ENCODE peak calls at places on chromosomes 7 and 10, in eight cellular contexts. W is psoas muscle; E is pancreas; H is sigmoid colon; C is tibial artery; Z is tibial nerve; I is CD8-positive, alpha-beta memory T cell; U is foreskin keratinocyte. V is an unnamed sample.
A peak's percentile ranks its signal among the peaks of the same experiment; 100 is the strongest.

GRCh38 chr7:16851829-16852228 is 30.0 kb downstream of the AGR3 start:
- DNase-seq in I (no peak), U (no peak), H (no peak), W (no peak), Z (no peak), E (no peak), C (peak; percentile 25), V (no peak)

GRCh38 chr7:93811198-93811597 is 79.4 kb downstream of the TFPI2 start:
- DNase-seq in Z (no peak), H (no peak), E (no peak), U (no peak), W (no peak), C (no peak), I (no peak), V (no peak)

GRCh38 chr10:22481687-22482539 is 136.6 kb downstream of the SPAG6 start:
- DNase-seq in W (no peak), C (no peak), E (no peak), I (no peak), H (no peak), U (no peak), Z (no peak), V (no peak)

GRCh38 chr10:101223274-101224059 is 5.8 kb downstream of the LBX1 start:
- DNase-seq in W (no peak), C (no peak), E (no peak), Z (no peak), I (no peak), U (no peak), H (no peak), V (no peak)

GRCh38 chr7:69739906-69740545 is 141.8 kb downstream of the AUTS2 start:
- DNase-seq in I (no peak), Z (no peak), E (no peak), C (peak; percentile 29), H (peak; percentile 82), W (peak; percentile 58), U (peak; percentile 51), V (no peak)

GRCh38 chr10:35335718-35336083 is 608 bp upstream of the CCNY start:
- DNase-seq in E (no peak), H (no peak), Z (no peak), C (peak; percentile 23), W (no peak), U (peak; percentile 14), I (no peak), V (peak; percentile 51)

GRCh38 chr10:109941193-109941872 is 18.0 kb upstream of the XPNPEP1 start:
- DNase-seq in I (no peak), E (no peak), H (no peak), C (no peak), U (no peak), W (no peak), Z (no peak), V (no peak)

GRCh38 chr7:128136215-128136597 is 104.9 kb upstream of the LEP start:
- DNase-seq in C (no peak), U (no peak), Z (no peak), E (no peak), H (no peak), I (no peak), W (no peak), V (no peak)

GRCh38 chr7:71345485-71345884 is 213.5 kb downstream of the GALNT17 start:
- DNase-seq in E (no peak), I (no peak), Z (no peak), W (no peak), U (no peak), H (no peak), C (no peak), V (no peak)

GRCh38 chr10:114281461-114281860 is 42.4 kb downstream of the VWA2 start:
- DNase-seq in W (no peak), U (no peak), C (peak; percentile 3), Z (no peak), I (no peak), H (no peak), E (no peak), V (no peak)

GRCh38 chr10:114282526-114282925 is 43.5 kb downstream of the VWA2 start:
- DNase-seq in C (peak; percentile 8), H (no peak), W (no peak), U (no peak), E (peak; percentile 28), I (no peak), Z (no peak), V (no peak)

GRCh38 chr10:114283535-114283934 is 44.5 kb downstream of the VWA2 start:
- DNase-seq in C (no peak), H (peak; percentile 26), I (no peak), E (no peak), U (no peak), W (no peak), Z (no peak), V (no peak)

GRCh38 chr10:114284346-114285071 is 45.5 kb downstream of the VWA2 start:
- DNase-seq in E (peak; percentile 23), H (peak; percentile 58), C (no peak), Z (no peak), I (no peak), U (no peak), W (no peak), V (no peak)

GRCh38 chr10:114283091-114283490 is 44.0 kb downstream of the VWA2 start:
- DNase-seq in I (no peak), H (no peak), E (peak; percentile 9), W (no peak), U (no peak), C (peak; percentile 10), Z (no peak), V (no peak)
- H3K4me1 ChIP-seq in I (no peaks in the 10 kb centered on the region), H (no peaks in the 10 kb centered on the region), E (no peaks in the 10 kb centered on the region), W (no peaks in the 10 kb centered on the region), U (no peaks in the 10 kb centered on the region), C (no peaks in the 10 kb centered on the region), Z (no peaks in the 10 kb centered on the region), V (no peaks in the 10 kb centered on the region)

DNA sequence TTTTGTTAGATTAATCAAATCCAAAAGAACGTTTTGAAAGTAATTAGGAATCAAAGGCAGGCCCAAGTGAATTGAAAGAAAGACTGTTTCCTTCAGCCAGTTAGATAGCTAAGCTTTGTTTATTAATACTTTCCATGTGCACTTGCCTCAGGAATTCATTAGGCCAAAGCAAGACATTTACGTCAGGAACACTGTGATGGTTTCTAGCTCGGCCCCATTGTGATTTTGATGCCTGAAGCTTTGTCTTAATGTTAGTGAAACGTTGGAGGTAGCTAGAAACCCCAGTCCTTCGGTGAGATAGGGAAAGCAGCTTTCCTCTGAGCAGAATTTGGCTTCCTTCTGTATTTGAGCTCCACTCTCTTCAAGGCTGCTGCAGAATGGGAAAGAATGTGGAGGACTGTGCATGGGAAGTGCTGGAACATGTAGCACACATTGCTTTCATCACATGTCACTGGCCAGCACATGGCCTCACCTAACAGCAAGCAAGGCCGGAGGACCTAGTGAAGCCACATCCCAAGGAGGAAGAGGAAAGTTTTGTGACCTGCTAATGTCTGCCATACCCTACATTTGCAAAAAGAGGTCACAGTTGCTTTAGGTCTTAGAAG is 64.1 kb downstream of the PCGF5 start:
- DNase-seq in I (no peak), C (no peak), Z (no peak), H (no peak), E (no peak), U (no peak), W (no peak), V (no peak)
- H3K27ac ChIP-seq in I (no peak overlapping the region), C (no peak overlapping the region), Z (no peak overlapping the region), H (peak overlapping the region; percentile 72), E (no peak overlapping the region), U (no peak overlapping the region), W (peak overlapping the region; percentile 8), V (no peak overlapping the region)

GRCh38 chr10:46555713-46556514 is 544 bp downstream of the GPRIN2 start:
- DNase-seq in Z (peak; percentile 10), C (peak; percentile 19), U (no peak), H (peak; percentile 66), E (peak; percentile 81), W (peak; percentile 5), I (peak; percentile 1), V (no peak)

GRCh38 chr10:46557319-46558140 is 1.1 kb upstream of the GPRIN2 start:
- DNase-seq in E (peak; percentile 72), I (peak; percentile 1), C (peak; percentile 16), Z (peak; percentile 14), W (no peak), H (peak; percentile 68), U (no peak), V (no peak)

GRCh38 chr10:46558141-46558410 is 1.6 kb upstream of the GPRIN2 start:
- DNase-seq in Z (no peak), W (no peak), I (no peak), H (no peak), U (no peak), C (peak; percentile 15), E (peak; percentile 64), V (no peak)

GRCh38 chr10:46555366-46555712 is 1.1 kb downstream of the GPRIN2 start:
- DNase-seq in E (no peak), U (no peak), W (no peak), Z (peak; percentile 11), H (peak; percentile 64), I (no peak), C (no peak), V (no peak)

DNA sequence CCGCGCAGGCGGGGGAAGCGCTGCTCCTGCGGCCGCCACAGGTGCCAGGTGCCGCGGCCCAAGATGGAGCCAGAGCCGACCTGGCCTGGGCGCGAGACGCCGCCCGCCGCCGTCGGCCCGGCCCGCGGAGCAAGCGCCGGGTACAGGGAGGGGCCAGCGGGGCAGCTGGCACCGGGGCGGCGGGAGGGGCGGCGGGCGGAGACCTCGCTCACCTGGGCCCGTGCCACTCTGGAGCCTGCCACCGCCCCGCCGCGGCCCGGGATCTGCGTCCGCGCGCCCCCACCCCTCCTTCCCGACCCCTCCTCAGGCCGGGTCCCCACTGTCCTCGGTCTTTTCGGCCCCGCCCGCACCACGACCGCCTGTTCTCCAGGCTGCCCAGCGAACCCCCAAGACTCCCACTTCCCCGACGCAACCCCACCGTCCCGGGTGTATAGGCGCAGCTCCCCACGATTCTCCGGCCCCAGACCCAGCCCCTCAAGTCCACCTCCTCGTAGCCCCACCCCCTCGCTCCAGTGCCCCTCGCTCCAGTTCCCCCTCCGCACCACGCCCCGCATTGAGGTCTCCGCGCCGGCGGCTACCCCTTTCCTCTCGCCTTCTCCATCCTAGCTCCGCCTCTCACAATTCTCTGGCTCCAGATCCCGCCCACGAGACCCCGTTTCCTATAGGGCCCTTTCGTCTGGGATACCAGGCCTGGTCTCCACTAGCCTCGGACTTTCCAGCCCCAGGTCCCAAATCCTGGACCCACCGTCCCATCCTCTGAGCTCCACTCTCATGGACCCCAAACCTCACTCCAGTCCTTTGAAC is at the start of gene GPRIN2:
- DNase-seq in U (no peak), Z (peak; percentile 12), E (peak; percentile 91), C (peak; percentile 21), H (peak; percentile 72), W (peak; percentile 21), I (peak; percentile 1), V (no peak)
- H3K27me3 ChIP-seq in U (peaks cover 93% of the 10 kb centered on the region), Z (no peaks in the 10 kb centered on the region), E (no peaks in the 10 kb centered on the region), C (peaks cover 7% of the 10 kb centered on the region), H (peaks cover 22% of the 10 kb centered on the region), W (no peaks in the 10 kb centered on the region), I (peaks cover 17% of the 10 kb centered on the region), V (peaks cover 13% of the 10 kb centered on the region)

DNA sequence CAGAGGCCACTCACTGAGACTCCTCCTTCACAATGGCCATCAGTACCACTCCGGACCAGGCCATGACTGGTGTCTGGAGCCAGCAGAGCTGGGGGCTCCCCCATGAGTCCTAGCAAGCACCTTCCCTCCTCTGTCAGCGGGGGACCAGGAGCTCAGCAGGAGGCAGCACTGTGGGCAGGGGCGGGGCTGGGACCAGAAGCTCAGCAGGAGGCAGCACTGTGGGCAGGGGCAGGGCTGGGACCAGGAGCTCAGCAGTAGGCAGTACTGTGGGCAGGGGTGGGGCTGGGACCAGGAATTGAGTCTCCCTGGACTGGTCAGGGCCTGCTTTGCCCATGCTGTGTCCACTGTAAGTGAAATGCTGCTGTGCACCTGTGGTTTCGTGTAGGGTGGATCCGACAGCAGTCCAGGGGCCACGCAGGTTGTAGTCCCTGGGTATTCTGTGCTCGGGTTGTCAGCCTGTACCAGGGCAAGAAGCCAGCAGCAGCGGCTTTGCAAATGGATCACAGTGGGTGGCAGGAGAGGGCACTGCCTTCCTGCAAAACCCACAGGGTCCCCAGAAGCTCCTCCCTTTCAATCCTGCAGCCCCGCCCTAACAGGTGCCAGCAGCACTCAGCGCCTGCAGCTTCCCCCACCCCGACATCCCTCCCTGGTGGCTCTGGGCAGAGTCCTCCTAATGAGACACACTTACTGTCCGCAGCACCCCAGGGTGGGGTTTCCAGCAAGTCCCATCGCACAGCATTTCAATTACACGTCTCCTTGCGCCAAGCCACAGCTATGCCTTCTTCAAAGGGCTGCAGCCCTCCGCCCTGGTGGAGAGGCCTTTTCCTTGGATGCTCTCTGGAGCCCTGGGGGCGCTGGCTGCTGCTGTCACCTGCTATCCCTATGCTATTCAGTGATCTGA is 220.5 kb downstream of the TCERG1L start:
- DNase-seq in I (no peak), C (no peak), H (no peak), W (no peak), Z (no peak), E (no peak), U (no peak), V (no peak)
- H3K4me1 ChIP-seq in I (peaks cover 3% of the 10 kb centered on the region), C (no peaks in the 10 kb centered on the region), H (no peaks in the 10 kb centered on the region), W (no peaks in the 10 kb centered on the region), Z (no peaks in the 10 kb centered on the region), E (no peaks in the 10 kb centered on the region), U (no peaks in the 10 kb centered on the region), V (no peaks in the 10 kb centered on the region)

V was measured in CD4-positive, CD25-positive, alpha-beta regulatory T cell.